ENCODE peak calls at places on chromosomes 5 and 9, in seven cellular contexts. V is HL-60, F is upper lobe of right lung, I is H9, G is spleen, Y is HFF-Myc, P is brain microvascular endothelial cell. H is an unnamed sample.

GRCh38 chr5:2704806-2705645 is 46.5 kb downstream of the IRX2 start:
- DNase-seq in G (no peak), I (no peak), P (no peak), F (no peak), V (no peak), Y (no peak), H (no peak)

GRCh38 chr5:121029536-121030245 is 565.6 kb downstream of the PRR16 start:
- DNase-seq in V (no peak), I (no peak), G (no peak), P (no peak), Y (peak), F (no peak), H (no peak)

GRCh38 chr5:175001311-175001710 is 276.9 kb downstream of the MSX2 start:
- DNase-seq in I (no peak), P (no peak), Y (no peak), F (no peak), G (no peak), V (no peak), H (no peak)

GRCh38 chr5:95403996-95404395 is 12.8 kb downstream of the FAM81B start:
- DNase-seq in V (no peak), P (no peak), G (no peak), F (no peak), I (no peak), Y (no peak), H (no peak)

GRCh38 chr5:54186108-54186507 is 124.3 kb downstream of the ARL15 start:
- DNase-seq in G (no peak), F (no peak), I (no peak), V (no peak), P (no peak), Y (no peak), H (no peak)

GRCh38 chr9:95721132-95721531 is 154.4 kb upstream of the ERCC6L2 start:
- DNase-seq in Y (no peak), I (no peak), F (no peak), V (no peak), G (no peak), P (no peak), H (no peak)

GRCh38 chr5:62168882-62169281 is 137.1 kb upstream of the KIF2A start:
- DNase-seq in F (no peak), V (no peak), G (no peak), I (no peak), Y (no peak), P (no peak), H (no peak)

GRCh38 chr9:21110708-21111576 is 30.7 kb downstream of the IFNW1 start:
- DNase-seq in V (peak), F (no peak), Y (peak), I (no peak), G (no peak), P (peak), H (no peak)

GRCh38 chr9:130518943-130519772 is 60.2 kb upstream of the FUBP3 start:
- DNase-seq in I (no peak), G (no peak), Y (no peak), V (no peak), F (no peak), P (no peak), H (no peak)

GRCh38 chr5:31645420-31646081 is 6.6 kb downstream of the PDZD2 start:
- DNase-seq in G (no peak), P (no peak), I (no peak), V (no peak), F (no peak), Y (no peak), H (no peak)

GRCh38 chr9:70111042-70111602 is 67.5 kb downstream of the MAMDC2 start:
- DNase-seq in Y (peak), G (peak), I (peak), F (peak), V (peak), P (peak), H (peak)

GRCh38 chr5:66661149-66661548 is 65.0 kb downstream of the MAST4 start:
- DNase-seq in G (no peak), Y (no peak), I (no peak), V (no peak), F (no peak), P (peak), H (peak)

GRCh38 chr5:17620627-17621026 is 10.4 kb downstream of the TAF11L12 start:
- DNase-seq in G (no peak), I (peak), Y (no peak), P (no peak), F (no peak), V (no peak), H (no peak)
- TF ChIP-seq CTCF in G (no peak), I (peak), Y (no peak), P (peak), F (no peak), V (no peak), H (peak)

DNA sequence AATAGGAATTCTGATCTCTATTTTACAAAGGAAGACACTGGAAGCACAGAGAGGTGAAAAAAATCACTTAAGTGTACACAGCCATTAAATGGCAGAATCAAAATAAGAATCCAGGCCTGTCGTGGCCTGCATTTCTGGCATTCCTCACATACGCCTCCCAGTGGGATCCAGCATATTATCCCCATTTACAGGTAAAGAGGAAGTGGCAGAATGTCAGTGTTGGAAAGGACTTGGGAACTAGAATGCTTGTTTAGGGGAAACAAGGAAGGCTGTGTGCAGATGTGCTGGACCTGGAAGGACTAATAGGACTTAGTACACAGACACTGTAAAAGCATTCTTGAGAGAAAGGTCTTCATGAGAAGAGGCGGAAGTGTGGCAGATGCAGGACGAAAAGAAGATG is 241.8 kb downstream of the TRIM32 start:
- DNase-seq in V (no peak), I (peak), P (no peak), G (no peak), F (no peak), Y (no peak), H (no peak)
- TF ChIP-seq CTCF in V (no peak), I (no peak), P (no peak), G (no peak), F (no peak), Y (no peak), H (no peak)

DNA sequence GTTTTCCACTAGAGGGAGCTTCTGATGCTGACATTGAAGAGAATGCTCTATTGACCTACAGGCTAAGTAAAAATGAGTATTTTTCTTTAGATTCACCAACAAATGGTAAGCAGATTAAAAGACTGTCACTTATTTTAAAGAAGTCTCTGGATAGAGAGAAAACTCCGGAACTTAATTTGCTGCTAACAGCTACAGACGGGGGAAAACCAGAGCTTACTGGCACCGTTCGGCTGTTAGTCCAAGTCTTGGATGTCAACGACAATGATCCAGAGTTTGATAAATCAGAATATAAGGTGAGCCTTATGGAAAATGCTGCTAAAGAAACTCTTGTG is 764 bp downstream of the PCDHA11 start:
- DNase-seq in V (no peak), G (no peak), P (no peak), I (no peak), F (no peak), Y (no peak), H (no peak)
- TF ChIP-seq CTCF in V (no peak), G (no peak), P (no peak), I (no peak), F (no peak), Y (no peak), H (peak)

GRCh38 chr5:17146280-17146841 is 71.1 kb upstream of the BASP1 start:
- DNase-seq in I (no peak), G (no peak), F (no peak), P (no peak), V (no peak), Y (no peak), H (no peak)

GRCh38 chr5:17147225-17148120 is 70.0 kb upstream of the BASP1 start:
- DNase-seq in P (no peak), V (no peak), Y (no peak), I (peak), G (no peak), F (no peak), H (no peak)

GRCh38 chr5:17148481-17148880 is 69.0 kb upstream of the BASP1 start:
- DNase-seq in F (no peak), I (no peak), P (no peak), V (no peak), Y (no peak), G (no peak), H (no peak)

GRCh38 chr5:17143335-17143734 is 74.1 kb upstream of the BASP1 start:
- DNase-seq in F (no peak), Y (no peak), I (no peak), V (no peak), P (no peak), G (no peak), H (no peak)
- TF ChIP-seq CTCF in F (no peak), Y (no peak), I (no peak), V (no peak), P (no peak), G (no peak), H (no peak)